ENCODE peak calls at places on chromosomes 1 and 21, in seven cellular contexts. S is ACHN; Y is colonic mucosa; P is left lung; J is fibroblast of lung; X is CD8-positive, alpha-beta memory T cell; N is Daoy. C is an unnamed sample.

GRCh38 chr21:38990424-38990794 is 184.7 kb downstream of the ETS2 start:
- DNase-seq in S (no peak), Y (peak), P (no peak), J (no peak), X (no peak), N (peak), C (no peak)

GRCh38 chr1:147539122-147539575 is 2.2 kb upstream of the BCL9 start:
- DNase-seq in S (peak), Y (no peak), P (no peak), J (peak), X (no peak), N (peak), C (no peak)

GRCh38 chr21:42746593-42747266 is 93.3 kb downstream of the PDE9A start:
- DNase-seq in S (no peak), Y (no peak), P (peak), J (no peak), X (peak), N (no peak), C (peak)

GRCh38 chr1:161182214-161182613 is 4.9 kb upstream of the B4GALT3 start:
- DNase-seq in S (peak), Y (no peak), P (no peak), J (peak), X (peak), N (peak), C (peak)

GRCh38 chr1:116001739-116002487 is 25.6 kb downstream of the SLC22A15 start:
- DNase-seq in S (no peak), Y (no peak), P (no peak), J (no peak), X (no peak), N (no peak), C (no peak)

GRCh38 chr1:44240802-44241671 is 27.8 kb downstream of the DMAP1 start:
- DNase-seq in S (no peak), Y (no peak), P (peak), J (no peak), X (no peak), N (no peak), C (no peak)

GRCh38 chr1:183218981-183219621 is 33.0 kb downstream of the LAMC2 start:
- DNase-seq in S (no peak), Y (peak), P (no peak), J (no peak), X (peak), N (no peak), C (no peak)

GRCh38 chr21:33029512-33029921 is 3.8 kb downstream of the OLIG2 start:
- DNase-seq in S (no peak), Y (no peak), P (no peak), J (no peak), X (no peak), N (no peak), C (no peak)

GRCh38 chr1:209107535-209107934 is 476.0 kb upstream of the CAMK1G start:
- DNase-seq in S (no peak), Y (no peak), P (no peak), J (no peak), X (no peak), N (no peak), C (no peak)

GRCh38 chr21:38861989-38862683 is 56.4 kb downstream of the ETS2 start:
- DNase-seq in S (no peak), Y (no peak), P (no peak), J (no peak), X (no peak), N (no peak), C (no peak)

GRCh38 chr1:177346960-177347359 is 176.2 kb downstream of the BRINP2 start:
- DNase-seq in S (no peak), Y (peak), P (no peak), J (no peak), X (no peak), N (no peak), C (no peak)

GRCh38 chr1:38014171-38014570 is 1.6 kb downstream of the UTP11 start:
- DNase-seq in S (no peak), Y (no peak), P (no peak), J (no peak), X (no peak), N (no peak), C (no peak)

GRCh38 chr1:47325530-47325929 is 8.1 kb upstream of the CMPK1 start:
- DNase-seq in S (no peak), Y (no peak), P (no peak), J (no peak), X (no peak), N (no peak), C (no peak)

GRCh38 chr1:102099916-102100315 is 103.2 kb upstream of the OLFM3 start:
- DNase-seq in S (peak), Y (no peak), P (no peak), J (no peak), X (no peak), N (no peak), C (no peak)

GRCh38 chr1:245771521-245772281 is 616.9 kb downstream of the KIF26B start:
- DNase-seq in S (no peak), Y (no peak), P (no peak), J (peak), X (no peak), N (peak), C (no peak)

GRCh38 chr1:222787746-222788145 is 27.1 kb upstream of the DISP1 start:
- DNase-seq in S (no peak), Y (no peak), P (no peak), J (no peak), X (no peak), N (no peak), C (no peak)

GRCh38 chr1:91057784-91058183 is 35.9 kb upstream of the ZNF644 start:
- DNase-seq in S (no peak), Y (no peak), P (no peak), J (no peak), X (no peak), N (no peak), C (no peak)

GRCh38 chr21:37626320-37626719 is 259.7 kb downstream of the DYRK1A start:
- DNase-seq in S (no peak), Y (no peak), P (no peak), J (no peak), X (no peak), N (no peak), C (no peak)

GRCh38 chr1:1891349-1892078 is 627 bp upstream of the GNB1 start:
- DNase-seq in S (peak), Y (peak), P (peak), J (peak), X (no peak), N (peak), C (no peak)

GRCh38 chr1:236143104-236143948 is 987 bp downstream of the GPR137B start:
- DNase-seq in S (peak), Y (no peak), P (no peak), J (peak), X (peak), N (peak), C (no peak)

GRCh38 chr1:229095325-229095724 is 175.6 kb upstream of the RAB4A start:
- DNase-seq in S (no peak), Y (no peak), P (no peak), J (no peak), X (no peak), N (no peak), C (no peak)

GRCh38 chr1:183956559-183957188 is 80.9 kb downstream of the COLGALT2 start:
- DNase-seq in S (peak), Y (no peak), P (no peak), J (peak), X (peak), N (peak), C (peak)

GRCh38 chr1:223780926-223781325 is 64.8 kb downstream of the TP53BP2 start:
- DNase-seq in S (no peak), Y (no peak), P (no peak), J (no peak), X (no peak), N (no peak), C (no peak)

GRCh38 chr1:228101994-228102790 is 933 bp downstream of the C1orf35 start:
- DNase-seq in S (peak), Y (peak), P (peak), J (no peak), X (peak), N (peak), C (peak)

C was measured in activated effector memory CD4-positive, alpha-beta T cell treated with Interleukin-2 at 50 U/mL for 16 hours.